ENCODE peak calls at places on chromosomes 5 and 9, in nine cellular contexts. One of them, this sample, is unnamed.

GRCh38 chr9:129145316-129145715 is 32.7 kb downstream of the IER5L start:
- DNase-seq in activated gamma-delta T cell treated with anti-CD3 and anti-CD28 coated beads, Interleukin-2, amount 50 U/mL, for 16 hours: no peak
- DNase-seq in dermis blood vessel endothelial cell: no peak
- DNase-seq in HEK293T: no peak
- DNase-seq in EH: peak; percentile 28
- DNase-seq in choroid plexus epithelial cell: peak; percentile 46
- DNase-seq in lung: no peak
- DNase-seq in islet precursor cell: no peak
- DNase-seq in OCI-M1: no peak
- DNase-seq in this sample: no peak

GRCh38 chr5:55599148-55600050 is 64.6 kb upstream of the PLPP1 start:
- DNase-seq in OCI-M1: no peak
- DNase-seq in islet precursor cell: no peak
- DNase-seq in EH: no peak
- DNase-seq in choroid plexus epithelial cell: no peak
- DNase-seq in lung: no peak
- DNase-seq in activated gamma-delta T cell treated with anti-CD3 and anti-CD28 coated beads, Interleukin-2, amount 50 U/mL, for 16 hours: no peak
- DNase-seq in HEK293T: no peak
- DNase-seq in dermis blood vessel endothelial cell: peak; percentile 82
- DNase-seq in this sample: peak; percentile 70

GRCh38 chr9:106648799-106649198 is 214.2 kb upstream of the ZNF462 start:
- DNase-seq in dermis blood vessel endothelial cell: peak; percentile 16
- DNase-seq in choroid plexus epithelial cell: peak; percentile 62
- DNase-seq in EH: peak; percentile 4
- DNase-seq in lung: no peak
- DNase-seq in islet precursor cell: no peak
- DNase-seq in OCI-M1: no peak
- DNase-seq in activated gamma-delta T cell treated with anti-CD3 and anti-CD28 coated beads, Interleukin-2, amount 50 U/mL, for 16 hours: no peak
- DNase-seq in HEK293T: no peak
- DNase-seq in this sample: no peak

GRCh38 chr9:136808781-136809158 is 1.0 kb downstream of the RABL6 start:
- DNase-seq in lung: no peak
- DNase-seq in HEK293T: no peak
- DNase-seq in EH: peak; percentile 56
- DNase-seq in OCI-M1: peak; percentile 39
- DNase-seq in islet precursor cell: no peak
- DNase-seq in activated gamma-delta T cell treated with anti-CD3 and anti-CD28 coated beads, Interleukin-2, amount 50 U/mL, for 16 hours: no peak
- DNase-seq in choroid plexus epithelial cell: peak; percentile 61
- DNase-seq in dermis blood vessel endothelial cell: peak; percentile 49
- DNase-seq in this sample: no peak

GRCh38 chr5:159928122-159928960 is 12.1 kb downstream of the ADRA1B start:
- DNase-seq in activated gamma-delta T cell treated with anti-CD3 and anti-CD28 coated beads, Interleukin-2, amount 50 U/mL, for 16 hours: no peak
- DNase-seq in dermis blood vessel endothelial cell: peak; percentile 47
- DNase-seq in islet precursor cell: peak; percentile 85
- DNase-seq in choroid plexus epithelial cell: peak; percentile 76
- DNase-seq in HEK293T: no peak
- DNase-seq in EH: peak; percentile 85
- DNase-seq in OCI-M1: no peak
- DNase-seq in lung: no peak
- DNase-seq in this sample: no peak

GRCh38 chr9:34493972-34494535 is 28.7 kb downstream of the ENHO start:
- DNase-seq in EH: peak; percentile 70
- DNase-seq in HEK293T: peak; percentile 53
- DNase-seq in activated gamma-delta T cell treated with anti-CD3 and anti-CD28 coated beads, Interleukin-2, amount 50 U/mL, for 16 hours: no peak
- DNase-seq in choroid plexus epithelial cell: peak; percentile 61
- DNase-seq in OCI-M1: peak; percentile 60
- DNase-seq in dermis blood vessel endothelial cell: peak; percentile 69
- DNase-seq in lung: peak; percentile 47
- DNase-seq in islet precursor cell: peak; percentile 83
- DNase-seq in this sample: no peak

GRCh38 chr9:136678034-136678433 is 9.2 kb downstream of the AGPAT2 start:
- DNase-seq in activated gamma-delta T cell treated with anti-CD3 and anti-CD28 coated beads, Interleukin-2, amount 50 U/mL, for 16 hours: no peak
- DNase-seq in islet precursor cell: no peak
- DNase-seq in choroid plexus epithelial cell: no peak
- DNase-seq in dermis blood vessel endothelial cell: no peak
- DNase-seq in lung: no peak
- DNase-seq in EH: no peak
- DNase-seq in HEK293T: no peak
- DNase-seq in OCI-M1: no peak
- DNase-seq in this sample: no peak

GRCh38 chr5:80078921-80079320 is 43.8 kb downstream of the THBS4 start:
- DNase-seq in HEK293T: no peak
- DNase-seq in EH: no peak
- DNase-seq in islet precursor cell: peak; percentile 29
- DNase-seq in lung: no peak
- DNase-seq in choroid plexus epithelial cell: no peak
- DNase-seq in OCI-M1: peak; percentile 80
- DNase-seq in activated gamma-delta T cell treated with anti-CD3 and anti-CD28 coated beads, Interleukin-2, amount 50 U/mL, for 16 hours: no peak
- DNase-seq in dermis blood vessel endothelial cell: no peak
- DNase-seq in this sample: no peak

GRCh38 chr5:173488144-173488543 is 128.3 kb downstream of the BOD1 start:
- DNase-seq in EH: no peak
- DNase-seq in choroid plexus epithelial cell: no peak
- DNase-seq in activated gamma-delta T cell treated with anti-CD3 and anti-CD28 coated beads, Interleukin-2, amount 50 U/mL, for 16 hours: no peak
- DNase-seq in dermis blood vessel endothelial cell: no peak
- DNase-seq in islet precursor cell: no peak
- DNase-seq in OCI-M1: no peak
- DNase-seq in lung: no peak
- DNase-seq in HEK293T: no peak
- DNase-seq in this sample: peak; percentile 36

This sample was measured in right atrium auricular region.